ENCODE peak calls at places on chromosomes 7 and 10, in six cellular contexts. B is chondrocyte, T is GM23338, S is stomach, D is HS-5, P is bronchial epithelial cell. O is an unnamed sample.

GRCh38 chr7:155665079-155665956 is 20.9 kb downstream of the RBM33 start:
- DNase-seq in B (no peak), T (no peak), S (no peak), D (no peak), P (no peak), O (no peak)

GRCh38 chr7:12130664-12131063 is 80.4 kb upstream of the TMEM106B start:
- DNase-seq in B (no peak), T (no peak), S (no peak), D (peak), P (peak), O (no peak)

GRCh38 chr10:24440817-24441790 is 232.2 kb downstream of the KIAA1217 start:
- DNase-seq in B (no peak), T (peak), S (peak), D (no peak), P (no peak), O (no peak)

GRCh38 chr10:117960345-117960744 is 86.4 kb downstream of the RAB11FIP2 start:
- DNase-seq in B (no peak), T (no peak), S (no peak), D (no peak), P (peak), O (no peak)

GRCh38 chr7:129741743-129742213 is 130.3 kb downstream of the NRF1 start:
- DNase-seq in B (no peak), T (peak), S (no peak), D (no peak), P (no peak), O (no peak)

GRCh38 chr10:75034131-75034512 is 77.3 kb upstream of the SAMD8 start:
- DNase-seq in B (no peak), T (no peak), S (no peak), D (no peak), P (peak), O (no peak)

GRCh38 chr10:114611617-114612016 is 46.5 kb downstream of the ABLIM1 start:
- DNase-seq in B (no peak), T (no peak), S (no peak), D (no peak), P (no peak), O (no peak)

GRCh38 chr10:25682203-25682950 is 251.7 kb upstream of the MYO3A start:
- DNase-seq in B (no peak), T (peak), S (no peak), D (no peak), P (peak), O (no peak)

GRCh38 chr10:27158421-27158820 is 3.3 kb downstream of the MASTL start:
- DNase-seq in B (no peak), T (no peak), S (no peak), D (no peak), P (peak), O (no peak)

GRCh38 chr7:72546586-72546985 is 134.4 kb upstream of the CALN1 start:
- DNase-seq in B (no peak), T (no peak), S (no peak), D (no peak), P (no peak), O (no peak)

GRCh38 chr7:110870926-110871325 is 220.0 kb upstream of the LRRN3 start:
- DNase-seq in B (no peak), T (peak), S (no peak), D (no peak), P (no peak), O (no peak)

GRCh38 chr10:8173866-8174243 is 119.4 kb downstream of the GATA3 start:
- DNase-seq in B (no peak), T (no peak), S (no peak), D (no peak), P (no peak), O (no peak)

GRCh38 chr7:84113286-84113685 is 81.3 kb downstream of the SEMA3A start:
- DNase-seq in B (no peak), T (no peak), S (no peak), D (no peak), P (no peak), O (no peak)

GRCh38 chr10:133260895-133261725 is 15.6 kb downstream of the ADAM8 start:
- DNase-seq in B (no peak), T (peak), S (peak), D (no peak), P (no peak), O (no peak)

GRCh38 chr7:45347804-45348203 is 190.2 kb downstream of the RAMP3 start:
- DNase-seq in B (no peak), T (no peak), S (no peak), D (peak), P (peak), O (no peak)